ENCODE peak calls at places on chromosomes 7 and 10, in six cellular contexts. One of them, this sample, is unnamed.

GRCh38 chr7:55185941-55186609 is 167.3 kb downstream of the EGFR start:
- DNase-seq in HepG2: peak
- DNase-seq in H1: no peak
- DNase-seq in K562: no peak
- DNase-seq in GM12892: no peak
- DNase-seq in GM12878: no peak
- DNase-seq in this sample: no peak

GRCh38 chr10:117217196-117217761 is 20.0 kb downstream of the KCNK18 start:
- DNase-seq in K562: no peak
- DNase-seq in H1: no peak
- DNase-seq in HepG2: no peak
- DNase-seq in GM12892: no peak
- DNase-seq in GM12878: no peak
- DNase-seq in this sample: peak

GRCh38 chr7:29243777-29244655 is 49.4 kb downstream of the CHN2 start:
- DNase-seq in GM12878: peak
- DNase-seq in H1: peak
- DNase-seq in HepG2: no peak
- DNase-seq in GM12892: no peak
- DNase-seq in K562: peak
- DNase-seq in this sample: no peak

GRCh38 chr7:51029586-51030230 is 247.0 kb upstream of the GRB10 start:
- DNase-seq in GM12892: no peak
- DNase-seq in H1: no peak
- DNase-seq in K562: no peak
- DNase-seq in GM12878: no peak
- DNase-seq in HepG2: no peak
- DNase-seq in this sample: no peak

GRCh38 chr10:3142146-3142875 is 30.3 kb downstream of the PITRM1 start:
- DNase-seq in HepG2: no peak
- DNase-seq in GM12878: no peak
- DNase-seq in K562: no peak
- DNase-seq in GM12892: no peak
- DNase-seq in H1: no peak
- DNase-seq in this sample: no peak

GRCh38 chr10:61774031-61774430 is 111.3 kb downstream of the CABCOCO1 start:
- DNase-seq in GM12892: no peak
- DNase-seq in GM12878: no peak
- DNase-seq in K562: no peak
- DNase-seq in H1: no peak
- DNase-seq in HepG2: no peak
- DNase-seq in this sample: no peak

GRCh38 chr7:75639071-75639892 is 99.5 kb downstream of the HIP1 start:
- DNase-seq in H1: no peak
- DNase-seq in GM12878: no peak
- DNase-seq in HepG2: no peak
- DNase-seq in GM12892: peak
- DNase-seq in K562: peak
- DNase-seq in this sample: no peak

GRCh38 chr7:73971701-73972341 is 56.2 kb upstream of the ELN start:
- DNase-seq in K562: peak
- DNase-seq in GM12878: no peak
- DNase-seq in HepG2: no peak
- DNase-seq in H1: peak
- DNase-seq in GM12892: no peak
- DNase-seq in this sample: no peak

GRCh38 chr10:99467236-99467999 is 37.0 kb upstream of the GOT1 start:
- DNase-seq in GM12878: no peak
- DNase-seq in HepG2: no peak
- DNase-seq in GM12892: no peak
- DNase-seq in H1: no peak
- DNase-seq in K562: no peak
- DNase-seq in this sample: no peak

GRCh38 chr7:115676080-115676479 is 354.5 kb downstream of the TFEC start:
- DNase-seq in GM12892: no peak
- DNase-seq in K562: no peak
- DNase-seq in HepG2: no peak
- DNase-seq in GM12878: no peak
- DNase-seq in H1: no peak
- DNase-seq in this sample: no peak

GRCh38 chr7:142375710-142376313 is 118.0 kb upstream of the PRSS58 start:
- DNase-seq in GM12892: no peak
- DNase-seq in GM12878: no peak
- DNase-seq in H1: peak
- DNase-seq in HepG2: no peak
- DNase-seq in K562: no peak
- DNase-seq in this sample: no peak

GRCh38 chr7:158911734-158912133 is 55.4 kb downstream of the DYNC2I1 start:
- DNase-seq in H1: no peak
- DNase-seq in K562: no peak
- DNase-seq in GM12892: no peak
- DNase-seq in HepG2: no peak
- DNase-seq in GM12878: no peak
- DNase-seq in this sample: no peak

GRCh38 chr10:97599272-97599619 is 9.7 kb downstream of the C10orf62 start:
- DNase-seq in GM12892: no peak
- DNase-seq in H1: no peak
- DNase-seq in GM12878: no peak
- DNase-seq in K562: no peak
- DNase-seq in HepG2: no peak
- DNase-seq in this sample: no peak

GRCh38 chr10:10745281-10745680 is 272.4 kb upstream of the CELF2 start:
- DNase-seq in GM12892: no peak
- DNase-seq in K562: no peak
- DNase-seq in GM12878: no peak
- DNase-seq in HepG2: no peak
- DNase-seq in H1: no peak
- DNase-seq in this sample: no peak

GRCh38 chr7:105224884-105225651 is 163.7 kb downstream of the SRPK2 start:
- DNase-seq in GM12878: peak
- DNase-seq in K562: no peak
- DNase-seq in GM12892: no peak
- DNase-seq in H1: no peak
- DNase-seq in HepG2: no peak
- DNase-seq in this sample: no peak

GRCh38 chr10:82464419-82464818 is 589.4 kb downstream of the NRG3 start:
- DNase-seq in K562: no peak
- DNase-seq in H1: no peak
- DNase-seq in GM12892: no peak
- DNase-seq in GM12878: no peak
- DNase-seq in HepG2: no peak
- DNase-seq in this sample: no peak

GRCh38 chr7:131008840-131009651 is 275.0 kb upstream of the KLF14 start:
- DNase-seq in H1: no peak
- DNase-seq in GM12892: no peak
- DNase-seq in K562: no peak
- DNase-seq in HepG2: no peak
- DNase-seq in GM12878: no peak
- DNase-seq in this sample: no peak

GRCh38 chr7:136114966-136115762 is 138.0 kb upstream of the MTPN start:
- DNase-seq in HepG2: peak
- DNase-seq in K562: peak
- DNase-seq in GM12878: no peak
- DNase-seq in H1: peak
- DNase-seq in GM12892: peak
- DNase-seq in this sample: peak

GRCh38 chr7:123727071-123727837 is 21.5 kb downstream of the WASL start:
- DNase-seq in K562: no peak
- DNase-seq in HepG2: peak
- DNase-seq in H1: no peak
- DNase-seq in GM12878: no peak
- DNase-seq in GM12892: no peak
- DNase-seq in this sample: no peak

GRCh38 chr7:155363852-155364600 is 66.3 kb downstream of the INSIG1 start:
- DNase-seq in K562: peak
- DNase-seq in HepG2: no peak
- DNase-seq in GM12878: no peak
- DNase-seq in H1: no peak
- DNase-seq in GM12892: no peak
- DNase-seq in this sample: no peak

GRCh38 chr7:77475181-77475580 is 59.0 kb upstream of the GSAP start:
- DNase-seq in K562: no peak
- DNase-seq in H1: no peak
- DNase-seq in HepG2: no peak
- DNase-seq in GM12878: no peak
- DNase-seq in GM12892: no peak
- DNase-seq in this sample: no peak

GRCh38 chr7:157497744-157498541 is 161.1 kb downstream of the DNAJB6 start:
- DNase-seq in H1: no peak
- DNase-seq in GM12878: no peak
- DNase-seq in K562: no peak
- DNase-seq in HepG2: no peak
- DNase-seq in GM12892: no peak
- DNase-seq in this sample: no peak

GRCh38 chr10:12369982-12370381 is 20.6 kb downstream of the CAMK1D start:
- DNase-seq in K562: no peak
- DNase-seq in GM12878: no peak
- DNase-seq in GM12892: no peak
- DNase-seq in HepG2: no peak
- DNase-seq in H1: no peak
- DNase-seq in this sample: no peak

GRCh38 chr10:72275351-72276012 is 1.8 kb downstream of the DDIT4 start:
- DNase-seq in H1: no peak
- DNase-seq in K562: peak
- DNase-seq in GM12892: no peak
- DNase-seq in GM12878: no peak
- DNase-seq in HepG2: no peak
- DNase-seq in this sample: no peak

GRCh38 chr10:59872892-59873463 is 33.4 kb downstream of the CCDC6 start:
- DNase-seq in GM12892: no peak
- DNase-seq in H1: no peak
- DNase-seq in K562: no peak
- DNase-seq in GM12878: no peak
- DNase-seq in HepG2: peak
- DNase-seq in this sample: no peak

DNA sequence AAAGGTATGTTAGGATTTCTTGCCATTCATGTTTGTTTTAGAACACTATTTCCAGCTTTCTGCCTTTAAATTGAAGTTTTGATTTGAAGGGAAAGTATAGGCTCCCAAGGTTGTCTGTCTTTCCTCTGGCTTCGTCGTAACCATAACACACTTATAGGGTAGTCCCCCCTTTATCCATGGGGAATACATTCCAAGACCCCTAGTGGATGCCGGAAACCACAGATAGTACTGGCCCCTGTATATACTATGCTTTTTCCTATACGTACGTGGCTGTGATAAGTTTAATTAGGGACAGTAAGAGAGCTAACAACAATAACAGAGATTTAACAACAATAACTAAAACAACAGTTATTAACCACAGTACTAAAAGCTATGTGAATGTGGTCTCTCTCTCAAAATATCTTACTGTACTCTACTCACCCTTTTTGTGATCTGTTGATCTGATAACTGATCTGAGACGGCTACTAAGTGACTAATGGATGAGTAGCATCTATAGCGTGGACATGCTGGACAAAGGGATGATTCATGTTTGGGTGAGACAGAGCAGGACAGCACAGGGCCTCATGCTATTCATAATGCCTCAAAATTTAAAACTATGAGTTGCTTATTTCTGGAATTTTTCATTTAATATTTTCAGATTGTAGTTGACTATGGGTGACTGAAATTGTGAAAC is 273.1 kb downstream of the AUTS2 start:
- DNase-seq in HepG2: no peak
- DNase-seq in H1: no peak
- DNase-seq in GM12878: no peak
- DNase-seq in GM12892: no peak
- DNase-seq in K562: no peak
- DNase-seq in this sample: no peak
- TF ChIP-seq POLR2A in HepG2: no peak
- TF ChIP-seq POLR2A in H1: no peak
- TF ChIP-seq POLR2A in GM12878: no peak
- TF ChIP-seq POLR2A in GM12892: no peak
- TF ChIP-seq POLR2A in K562: no peak
- TF ChIP-seq POLR2A in this sample: no peak

GRCh38 chr10:47321521-47322195 is 596 bp upstream of the GDF2 start:
- DNase-seq in GM12878: no peak
- DNase-seq in GM12892: no peak
- DNase-seq in H1: no peak
- DNase-seq in K562: no peak
- DNase-seq in HepG2: no peak
- DNase-seq in this sample: no peak
- TF ChIP-seq TAF1 in GM12878: no peak
- TF ChIP-seq TAF1 in GM12892: no peak
- TF ChIP-seq TAF1 in H1: no peak
- TF ChIP-seq TAF1 in K562: no peak
- TF ChIP-seq TAF1 in HepG2: no peak
- TF ChIP-seq TAF1 in this sample: no peak

GRCh38 chr7:94004024-94004945 is at the start of gene BET1:
- DNase-seq in K562: peak
- DNase-seq in HepG2: peak
- DNase-seq in GM12878: peak
- DNase-seq in H1: peak
- DNase-seq in GM12892: peak
- DNase-seq in this sample: peak
- TF ChIP-seq POLR2A in K562: peak
- TF ChIP-seq POLR2A in HepG2: peak
- TF ChIP-seq POLR2A in GM12878: peak
- TF ChIP-seq POLR2A in H1: peak
- TF ChIP-seq POLR2A in GM12892: peak
- TF ChIP-seq POLR2A in this sample: peak

DNA sequence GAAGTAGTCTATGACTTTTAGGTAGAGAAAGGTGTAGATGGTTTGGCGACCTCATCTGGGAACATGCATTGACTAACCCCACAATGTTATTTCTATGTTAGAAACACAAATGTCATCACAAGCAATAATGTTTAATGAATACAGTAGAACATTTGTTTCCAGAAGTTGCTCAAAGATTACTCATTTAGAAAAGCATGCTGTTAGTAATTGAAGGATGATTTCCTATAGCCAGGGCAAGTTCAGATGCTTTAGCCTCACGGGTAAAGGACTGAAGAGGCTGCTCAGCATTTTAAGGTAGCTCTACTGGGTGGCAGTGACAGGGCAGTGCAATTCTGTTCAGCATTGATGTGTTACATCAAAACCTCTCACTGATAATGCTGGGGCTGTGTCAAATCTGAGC is 199.3 kb upstream of the FZD1 start:
- DNase-seq in H1: no peak
- DNase-seq in GM12878: no peak
- DNase-seq in GM12892: no peak
- DNase-seq in HepG2: no peak
- DNase-seq in K562: no peak
- DNase-seq in this sample: no peak
- TF ChIP-seq TAF1 in H1: no peak
- TF ChIP-seq TAF1 in GM12878: no peak
- TF ChIP-seq TAF1 in GM12892: no peak
- TF ChIP-seq TAF1 in HepG2: no peak
- TF ChIP-seq TAF1 in K562: no peak
- TF ChIP-seq TAF1 in this sample: no peak

GRCh38 chr10:69179743-69180524 is at the start of gene SUPV3L1:
- DNase-seq in HepG2: peak
- DNase-seq in H1: peak
- DNase-seq in GM12878: peak
- DNase-seq in GM12892: peak
- DNase-seq in K562: peak
- DNase-seq in this sample: peak
- TF ChIP-seq POLR2A in HepG2: peak
- TF ChIP-seq POLR2A in H1: peak
- TF ChIP-seq POLR2A in GM12878: peak
- TF ChIP-seq POLR2A in GM12892: peak
- TF ChIP-seq POLR2A in K562: peak
- TF ChIP-seq POLR2A in this sample: peak